ENCODE peak calls at places on chromosomes 7 and 10, in eight cellular contexts. N, Q, F, O, G, Z, K and E are unnamed samples.

GRCh38 chr7:51587600-51587999 is 271.0 kb upstream of the COBL start:
- DNase-seq in N (no peak), G (no peak), F (no peak), Q (no peak), O (no peak), K (no peak), Z (no peak), E (no peak)

GRCh38 chr10:103884681-103885139 is 29.3 kb upstream of the SH3PXD2A start:
- DNase-seq in Z (peak; percentile 27), O (no peak), F (peak; percentile 47), G (no peak), N (no peak), K (no peak), Q (peak; percentile 48), E (peak; percentile 86)

GRCh38 chr7:69723663-69724062 is 125.4 kb downstream of the AUTS2 start:
- DNase-seq in O (no peak), N (no peak), K (no peak), G (no peak), Q (no peak), Z (no peak), F (no peak), E (no peak)

GRCh38 chr10:100024741-100025140 is 15.0 kb upstream of the DNMBP start:
- DNase-seq in O (no peak), Q (no peak), G (no peak), F (no peak), Z (no peak), K (no peak), N (no peak), E (no peak)

GRCh38 chr10:122530177-122530576 is 30.4 kb upstream of the DMBT1 start:
- DNase-seq in G (no peak), Z (no peak), K (no peak), N (no peak), O (no peak), Q (no peak), F (no peak), E (no peak)

GRCh38 chr7:27995228-27995627 is 185.4 kb downstream of the JAZF1 start:
- DNase-seq in F (no peak), K (no peak), O (no peak), G (no peak), Q (no peak), N (no peak), Z (no peak), E (no peak)

GRCh38 chr10:124734311-124735166 is 9.6 kb downstream of the FAM53B start:
- DNase-seq in Q (no peak), F (no peak), N (no peak), Z (no peak), O (no peak), G (no peak), K (no peak), E (no peak)

GRCh38 chr10:31836569-31837406 is 91.8 kb downstream of the ARHGAP12 start:
- DNase-seq in F (peak; percentile 36), O (no peak), Q (no peak), Z (no peak), K (no peak), G (no peak), N (no peak), E (peak; percentile 11)

GRCh38 chr7:157497744-157498541 is 161.1 kb downstream of the DNAJB6 start:
- DNase-seq in O (no peak), F (no peak), Q (peak; percentile 45), Z (no peak), G (no peak), K (peak; percentile 90), N (no peak), E (no peak)

GRCh38 chr7:64875658-64876406 is 27.2 kb upstream of the ZNF273 start:
- DNase-seq in N (no peak), Z (no peak), G (no peak), F (no peak), K (no peak), Q (no peak), O (no peak), E (no peak)

GRCh38 chr10:56653289-56653688 is 292.2 kb upstream of the ZWINT start:
- DNase-seq in Z (no peak), F (no peak), Q (no peak), N (no peak), O (no peak), K (no peak), G (no peak), E (no peak)

GRCh38 chr7:121328508-121329459 is at the start of gene WNT16:
- DNase-seq in O (no peak), F (no peak), Q (no peak), G (no peak), Z (no peak), N (no peak), K (peak; percentile 86), E (no peak)

GRCh38 chr7:147245274-147245673 is 1128.7 kb downstream of the CNTNAP2 start:
- DNase-seq in K (no peak), F (peak; percentile 3), G (no peak), Q (peak; percentile 38), N (no peak), O (no peak), Z (no peak), E (peak; percentile 72)

GRCh38 chr10:116815641-116816415 is 33.5 kb upstream of the ENO4 start:
- DNase-seq in N (no peak), O (no peak), Z (no peak), F (no peak), K (no peak), G (no peak), Q (no peak), E (peak; percentile 78)

GRCh38 chr10:124073642-124074377 is 19.6 kb downstream of the CHST15 start:
- DNase-seq in O (no peak), G (no peak), F (no peak), K (no peak), Z (no peak), Q (no peak), N (no peak), E (no peak)

GRCh38 chr7:36096460-36097095 is 56.5 kb upstream of the EEPD1 start:
- DNase-seq in N (no peak), Z (no peak), K (no peak), Q (no peak), G (no peak), O (no peak), F (no peak), E (peak; percentile 79)

GRCh38 chr10:35910234-35910633 is 268.1 kb upstream of the FZD8 start:
- DNase-seq in Q (no peak), O (no peak), K (no peak), Z (no peak), F (peak; percentile 60), G (no peak), N (no peak), E (no peak)

GRCh38 chr7:113289140-113289740 is 170.9 kb upstream of the SMIM30 start:
- DNase-seq in F (peak; percentile 59), O (no peak), N (no peak), G (no peak), Z (no peak), K (no peak), Q (no peak), E (peak; percentile 67)

GRCh38 chr10:14291296-14291695 is 39.4 kb downstream of the FRMD4A start:
- DNase-seq in O (no peak), Z (no peak), K (no peak), Q (no peak), N (no peak), F (no peak), G (no peak), E (no peak)

GRCh38 chr10:17673517-17674051 is 29.6 kb downstream of the STAM start:
- DNase-seq in K (no peak), Z (no peak), F (peak; percentile 76), G (no peak), N (no peak), O (no peak), Q (no peak), E (peak; percentile 59)

GRCh38 chr7:98116656-98117461 is 10.2 kb downstream of the LMTK2 start:
- DNase-seq in F (peak; percentile 30), N (no peak), Q (no peak), O (no peak), G (no peak), Z (no peak), K (no peak), E (no peak)

GRCh38 chr10:287029-287428 is 151.8 kb downstream of the ZMYND11 start:
- DNase-seq in Z (no peak), O (no peak), N (no peak), G (no peak), Q (no peak), F (no peak), K (no peak), E (no peak)

GRCh38 chr7:110839866-110840265 is 251.1 kb upstream of the LRRN3 start:
- DNase-seq in G (no peak), Z (no peak), O (no peak), N (no peak), Q (peak; percentile 16), F (peak; percentile 51), K (no peak), E (peak; percentile 51)

GRCh38 chr10:19848226-19848950 is 32.2 kb downstream of the PLXDC2 start:
- DNase-seq in Q (no peak), O (no peak), Z (no peak), K (no peak), F (no peak), G (no peak), N (no peak), E (peak; percentile 13)